ENCODE peak calls at places on chromosome 17, in four cellular contexts. Y, J, E and Q are unnamed samples.

GRCh38 chr17:7477392-7478275 is 1.8 kb downstream of the ZBTB4 start:
- DNase-seq in Y (no peak), J (peak; percentile 26), E (no peak), Q (peak; percentile 84)

GRCh38 chr17:17581509-17581908 is 10.0 kb downstream of the PEMT start:
- DNase-seq in J (no peak), Y (no peak), E (no peak), Q (peak; percentile 38)

GRCh38 chr17:68840073-68840472 is 115.1 kb downstream of the ABCA8 start:
- DNase-seq in J (no peak), Y (no peak), E (no peak), Q (no peak)

GRCh38 chr17:58283674-58284612 is 3.2 kb upstream of the MPO start:
- DNase-seq in E (no peak), Y (no peak), J (no peak), Q (no peak)

GRCh38 chr17:78979780-78980623 is at the start of gene LGALS3BP:
- DNase-seq in Y (peak; percentile 40), J (peak; percentile 77), E (peak; percentile 98), Q (peak; percentile 82)

GRCh38 chr17:10447035-10447931 is 22.1 kb downstream of the MYH4 start:
- DNase-seq in Y (no peak), J (no peak), E (no peak), Q (peak; percentile 3)

GRCh38 chr17:74274703-74275340 is 788 bp downstream of the DNAI2 start:
- DNase-seq in E (no peak), Y (no peak), J (no peak), Q (peak; percentile 34)

GRCh38 chr17:34721326-34721725 is 141.9 kb downstream of the TMEM132E start:
- DNase-seq in J (peak; percentile 89), E (peak; percentile 68), Y (no peak), Q (no peak)

GRCh38 chr17:82769041-82769440 is 17.2 kb downstream of the TBCD start:
- DNase-seq in Y (no peak), E (no peak), J (no peak), Q (no peak)

GRCh38 chr17:70597774-70598173 is 428.4 kb downstream of the KCNJ2 start:
- DNase-seq in E (no peak), J (no peak), Y (no peak), Q (no peak)

GRCh38 chr17:41739661-41740352 is 5.4 kb upstream of the HAP1 start:
- DNase-seq in E (no peak), Y (no peak), J (peak; percentile 29), Q (peak; percentile 19)

GRCh38 chr17:41116292-41116691 is 1.9 kb downstream of the KRTAP4-11 start:
- DNase-seq in J (no peak), E (no peak), Y (peak; percentile 47), Q (no peak)

GRCh38 chr17:55279788-55280579 is 15.2 kb downstream of the HLF start:
- DNase-seq in E (no peak), J (no peak), Y (no peak), Q (no peak)

GRCh38 chr17:70855401-70856054 is 686.2 kb downstream of the KCNJ2 start:
- DNase-seq in J (no peak), Y (no peak), E (peak; percentile 81), Q (peak; percentile 49)

GRCh38 chr17:70655179-70655578 is 485.8 kb downstream of the KCNJ2 start:
- DNase-seq in E (peak; percentile 55), J (no peak), Y (no peak), Q (no peak)

GRCh38 chr17:59761385-59762021 is 54.0 kb downstream of the VMP1 start:
- DNase-seq in J (no peak), Y (no peak), E (no peak), Q (peak; percentile 58)

GRCh38 chr17:10471853-10472252 is 2.5 kb upstream of the MYH4 start:
- DNase-seq in E (no peak), J (no peak), Y (no peak), Q (no peak)

GRCh38 chr17:48593840-48594411 is 347 bp upstream of the HOXB5 start:
- DNase-seq in Y (no peak), J (peak; percentile 97), E (peak; percentile 99), Q (peak; percentile 98)

GRCh38 chr17:35807371-35808144 is 1.7 kb upstream of the TAF15 start:
- DNase-seq in Y (no peak), E (no peak), J (no peak), Q (no peak)

GRCh38 chr17:66635646-66636045 is 199.3 kb upstream of the CACNG5 start:
- DNase-seq in E (no peak), J (no peak), Y (no peak), Q (no peak)

GRCh38 chr17:7308625-7309433 is 1.4 kb downstream of the EIF5A start:
- DNase-seq in J (peak; percentile 74), E (peak; percentile 22), Y (peak; percentile 70), Q (peak; percentile 90)

GRCh38 chr17:77884967-77885641 is 73.4 kb upstream of the TNRC6C start:
- DNase-seq in E (peak; percentile 36), Y (no peak), J (no peak), Q (no peak)

GRCh38 chr17:46009681-46010596 is 10.9 kb downstream of the STH start:
- DNase-seq in J (peak; percentile 19), E (no peak), Y (no peak), Q (no peak)

GRCh38 chr17:8918811-8919210 is 46.7 kb downstream of the PIK3R5 start:
- DNase-seq in J (no peak), Y (no peak), E (no peak), Q (no peak)

GRCh38 chr17:27807567-27808470 is 7.5 kb upstream of the NOS2 start:
- DNase-seq in Y (no peak), E (no peak), J (peak; percentile 20), Q (no peak)

GRCh38 chr17:68909066-68909465 is 46.1 kb downstream of the ABCA8 start:
- DNase-seq in E (no peak), Y (no peak), J (peak; percentile 18), Q (peak; percentile 63)

GRCh38 chr17:83183951-83184506 is 104.6 kb downstream of the METRNL start:
- DNase-seq in Y (no peak), E (no peak), J (no peak), Q (no peak)

GRCh38 chr17:82403662-82404660 is 14.2 kb upstream of the HEXD start:
- DNase-seq in J (no peak), E (no peak), Y (no peak), Q (no peak)

GRCh38 chr17:31459716-31460115 is 68.2 kb downstream of the RAB11FIP4 start:
- DNase-seq in Y (no peak), E (no peak), J (no peak), Q (no peak)